ENCODE peak calls at places on chromosomes 13 and 19, in nine cellular contexts. H is vagina, U is Panc1, Q is stomach, N is GM23338, F is H1, K is K562, C is esophagus muscularis mucosa, S is GM12878. T is an unnamed sample.

GRCh38 chr13:24693862-24694471 is 13.8 kb downstream of the ATP12A start:
- DNase-seq in N (peak), C (no peak), F (peak), Q (peak), U (no peak), K (peak), H (no peak), S (no peak), T (peak)

GRCh38 chr13:53158201-53158600 is 129.6 kb downstream of the OLFM4 start:
- DNase-seq in K (no peak), C (no peak), U (no peak), F (no peak), Q (no peak), S (no peak), N (no peak), H (no peak), T (no peak)

GRCh38 chr13:114263590-114263989 is 17.8 kb upstream of the UPF3A start:
- DNase-seq in K (no peak), Q (no peak), F (no peak), N (no peak), H (no peak), U (no peak), C (no peak), S (peak), T (no peak)

GRCh38 chr13:64158910-64159309 is 2743.3 kb upstream of the PCDH20 start:
- DNase-seq in S (no peak), Q (no peak), N (no peak), U (no peak), H (no peak), C (no peak), K (peak), F (no peak), T (peak)

GRCh38 chr13:110361365-110361911 is 54.4 kb downstream of the COL4A2 start:
- DNase-seq in H (no peak), K (no peak), U (no peak), C (no peak), F (no peak), S (no peak), Q (no peak), N (no peak), T (no peak)

GRCh38 chr19:5150331-5150901 is 181.5 kb downstream of the KDM4B start:
- DNase-seq in K (no peak), C (no peak), S (no peak), H (no peak), N (no peak), U (no peak), F (peak), Q (no peak), T (no peak)

GRCh38 chr19:3057275-3057714 is 5.0 kb downstream of the TLE5 start:
- DNase-seq in F (peak), U (no peak), K (no peak), Q (peak), H (no peak), N (no peak), S (no peak), C (no peak), T (no peak)

GRCh38 chr13:21326155-21327030 is 132.7 kb downstream of the ZDHHC20 start:
- DNase-seq in H (no peak), K (no peak), N (peak), Q (peak), U (no peak), F (peak), S (no peak), C (no peak), T (peak)

GRCh38 chr13:78241278-78241919 is 322.8 kb upstream of the EDNRB start:
- DNase-seq in U (peak), H (no peak), Q (no peak), C (no peak), N (peak), F (peak), K (peak), S (no peak), T (peak)

GRCh38 chr19:4357921-4358326 is 14.6 kb downstream of the MPND start:
- DNase-seq in Q (no peak), F (no peak), S (no peak), U (no peak), C (no peak), N (no peak), K (no peak), H (no peak), T (peak)

GRCh38 chr13:98576215-98576945 is 527 bp downstream of the STK24 start:
- DNase-seq in H (no peak), Q (peak), C (no peak), U (no peak), N (peak), F (no peak), S (no peak), K (peak), T (peak)

GRCh38 chr13:67369895-67370660 is 139.9 kb upstream of the PCDH9 start:
- DNase-seq in N (no peak), H (no peak), F (no peak), S (no peak), C (no peak), U (no peak), K (no peak), Q (no peak), T (no peak)

GRCh38 chr13:111589321-111589720 is 268.9 kb downstream of the TEX29 start:
- DNase-seq in C (no peak), H (no peak), U (no peak), S (no peak), Q (peak), N (no peak), K (no peak), F (no peak), T (no peak)

GRCh38 chr13:75633285-75633684 is 2.8 kb upstream of the LMO7 start:
- DNase-seq in C (no peak), F (no peak), Q (no peak), N (no peak), K (no peak), H (no peak), U (no peak), S (no peak), T (no peak)

GRCh38 chr13:114032121-114032799 is 58.4 kb upstream of the C13orf46 start:
- DNase-seq in S (no peak), Q (no peak), F (no peak), C (no peak), N (no peak), U (no peak), K (no peak), H (no peak), T (no peak)

GRCh38 chr13:70960841-70961443 is 852.7 kb upstream of the KLHL1 start:
- DNase-seq in U (no peak), H (no peak), F (no peak), C (no peak), Q (no peak), N (peak), K (no peak), S (peak), T (peak)

GRCh38 chr13:76229281-76229680 is 593.2 kb downstream of the LMO7 start:
- DNase-seq in Q (no peak), K (no peak), F (no peak), C (no peak), N (no peak), H (no peak), S (no peak), U (no peak), T (no peak)

GRCh38 chr13:106530209-106530906 is 5.1 kb downstream of the EFNB2 start:
- DNase-seq in F (no peak), K (no peak), H (no peak), U (no peak), N (peak), C (no peak), S (no peak), Q (no peak), T (no peak)

GRCh38 chr13:29887030-29887557 is 36.7 kb upstream of the UBL3 start:
- DNase-seq in C (peak), U (no peak), K (no peak), H (no peak), N (no peak), S (no peak), F (no peak), Q (no peak), T (no peak)

GRCh38 chr19:46902402-46902766 is 41.6 kb downstream of the ARHGAP35 start:
- DNase-seq in U (no peak), H (no peak), K (no peak), C (no peak), N (peak), F (no peak), S (no peak), Q (peak), T (no peak)

GRCh38 chr13:27979765-27980279 is 8.7 kb downstream of the URAD start:
- DNase-seq in K (no peak), Q (no peak), C (no peak), F (no peak), S (no peak), U (no peak), N (no peak), H (no peak), T (no peak)

GRCh38 chr19:8615813-8616596 is 5.5 kb upstream of the ADAMTS10 start:
- DNase-seq in K (peak), F (peak), U (no peak), H (no peak), N (peak), Q (peak), S (no peak), C (no peak), T (peak)

GRCh38 chr13:37295046-37295445 is 189.6 kb upstream of the CSNK1A1L start:
- DNase-seq in K (no peak), Q (peak), F (no peak), N (no peak), S (no peak), U (no peak), H (no peak), C (no peak), T (no peak)

GRCh38 chr19:4278460-4278901 is 585 bp upstream of the SHD start:
- DNase-seq in F (no peak), C (no peak), H (no peak), S (no peak), Q (no peak), K (no peak), N (peak), U (no peak), T (peak)

GRCh38 chr13:46469064-46469463 is 82.0 kb upstream of the RUBCNL start:
- DNase-seq in H (no peak), F (no peak), C (no peak), U (no peak), S (no peak), N (no peak), K (no peak), Q (no peak), T (peak)

GRCh38 chr13:112887557-112887991 is 81.4 kb upstream of the MCF2L start:
- DNase-seq in K (no peak), F (no peak), C (no peak), S (no peak), U (no peak), N (no peak), H (no peak), Q (no peak), T (no peak)

GRCh38 chr19:3283246-3283751 is 58.8 kb downstream of the CELF5 start:
- DNase-seq in K (no peak), S (no peak), F (no peak), C (no peak), Q (no peak), U (no peak), H (no peak), N (no peak), T (no peak)

GRCh38 chr13:30676672-30677071 is 58.7 kb upstream of the ALOX5AP start:
- DNase-seq in H (no peak), U (no peak), Q (no peak), C (no peak), F (no peak), S (no peak), N (peak), K (peak), T (no peak)

GRCh38 chr13:50376895-50377575 is 361.8 kb downstream of the KCNRG start:
- DNase-seq in S (no peak), U (no peak), Q (no peak), K (peak), N (peak), H (no peak), C (peak), F (peak), T (no peak)
- TF ChIP-seq POLR2AphosphoS5 in S (no peak), U (no peak), Q (no peak), K (no peak), N (no peak), H (no peak), C (no peak), F (no peak), T (no peak)

DNA sequence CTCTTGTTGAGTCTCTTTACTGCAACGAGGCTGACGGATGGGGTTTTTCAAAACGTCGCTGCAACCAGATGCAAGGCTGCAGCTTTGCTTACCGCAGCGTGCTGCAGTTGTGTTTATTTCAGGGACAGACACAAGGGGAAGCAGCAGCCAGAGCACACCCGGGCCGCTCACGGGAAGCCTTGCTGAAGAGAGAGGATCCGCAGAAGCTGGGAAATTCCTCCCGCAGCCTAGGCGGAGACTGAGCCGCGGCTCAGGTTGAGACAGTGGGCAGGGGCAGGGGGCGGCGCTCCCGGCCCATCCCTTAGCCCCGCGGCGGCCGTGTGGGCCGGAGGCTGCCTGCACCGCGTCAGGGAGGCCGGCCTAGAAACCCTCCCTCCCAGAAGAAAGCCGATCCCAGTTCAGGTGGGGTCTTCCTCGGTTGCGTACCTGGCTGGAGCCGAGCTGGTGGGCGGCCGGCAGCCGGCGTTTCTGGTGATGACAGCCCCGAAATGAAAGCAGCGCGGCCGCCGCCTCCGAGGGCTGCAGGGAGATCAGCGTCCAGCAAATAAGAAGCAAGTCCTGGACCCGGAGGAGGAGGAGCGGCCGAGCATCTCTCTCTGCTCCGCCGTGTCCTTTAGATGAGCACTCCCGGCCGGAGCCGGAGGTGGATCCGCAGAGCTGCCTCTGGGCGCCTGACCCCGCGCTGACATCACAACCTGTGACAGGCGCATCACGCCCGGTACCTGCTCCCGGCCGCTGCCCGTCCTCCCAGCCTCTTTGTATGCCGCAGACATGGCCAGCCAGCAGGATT is at the start of gene FRY:
- DNase-seq in K (no peak), C (peak), N (peak), S (no peak), F (peak), Q (peak), U (no peak), H (peak), T (peak)
- TF ChIP-seq POLR2AphosphoS5 in K (no peak), C (peak), N (peak), S (no peak), F (peak), Q (no peak), U (no peak), H (peak), T (no peak)

GRCh38 chr19:48818234-48818823 is 7.5 kb upstream of the BCAT2 start:
- DNase-seq in N (no peak), H (no peak), K (no peak), U (no peak), Q (peak), C (no peak), F (no peak), S (no peak), T (no peak)
- TF ChIP-seq POLR2AphosphoS5 in N (no peak), H (no peak), K (no peak), U (no peak), Q (peak), C (no peak), F (no peak), S (no peak), T (no peak)

GRCh38 chr13:33279898-33280549 is 5.5 kb downstream of the STARD13 start:
- DNase-seq in F (no peak), H (no peak), C (no peak), N (no peak), U (no peak), K (no peak), Q (no peak), S (no peak), T (no peak)

GRCh38 chr13:33280550-33280905 is 5.0 kb downstream of the STARD13 start:
- DNase-seq in H (no peak), K (no peak), S (no peak), F (no peak), Q (no peak), N (no peak), U (no peak), C (no peak), T (no peak)

GRCh38 chr13:33277946-33278345 is 7.6 kb downstream of the STARD13 start:
- DNase-seq in F (no peak), Q (no peak), S (no peak), H (no peak), C (no peak), U (no peak), N (no peak), K (no peak), T (no peak)

GRCh38 chr13:33278923-33279322 is 6.6 kb downstream of the STARD13 start:
- DNase-seq in N (no peak), H (no peak), U (no peak), F (no peak), K (no peak), C (no peak), S (no peak), Q (no peak), T (no peak)

GRCh38 chr13:33279414-33279813 is 6.1 kb downstream of the STARD13 start:
- DNase-seq in N (no peak), Q (no peak), F (no peak), U (no peak), K (no peak), H (no peak), S (no peak), C (no peak), T (no peak)
- TF ChIP-seq POLR2AphosphoS5 in N (no peak), Q (no peak), F (no peak), U (no peak), K (no peak), H (no peak), S (no peak), C (no peak), T (no peak)

GRCh38 chr19:49497047-49497789 is 984 bp downstream of the RPS11 start:
- DNase-seq in F (no peak), U (no peak), H (peak), K (peak), S (no peak), N (peak), Q (peak), C (no peak), T (peak)
- TF ChIP-seq POLR2AphosphoS5 in F (peak), U (no peak), H (peak), K (peak), S (no peak), N (no peak), Q (peak), C (peak), T (peak)

T was measured in SK-N-SH.